ENCODE peak calls at places on chromosome 12, in seven cellular contexts. Z is thoracic aorta, O is breast epithelium, P is uterus, C is mucosa of descending colon, H is Panc1, X is stomach. B is an unnamed sample. For H3K9me3, the result is how much of the 10 kb centered on the place peaks cover.

GRCh38 chr12:12265571-12266388 is 1.1 kb downstream of the LRP6 start:
- DNase-seq in P (no peak), X (no peak), O (no peak), C (no peak), H (no peak), Z (no peak), B (no peak)

GRCh38 chr12:6288235-6288634 is 22.2 kb upstream of the PLEKHG6 start:
- DNase-seq in Z (no peak), X (no peak), P (no peak), O (no peak), H (no peak), C (no peak), B (no peak)

GRCh38 chr12:104793280-104793679 is 164.8 kb downstream of the SLC41A2 start:
- DNase-seq in O (peak), Z (no peak), X (no peak), H (no peak), C (no peak), P (no peak), B (no peak)

GRCh38 chr12:94427520-94428381 is 31.9 kb downstream of the CEP83 start:
- DNase-seq in O (no peak), C (no peak), Z (no peak), X (no peak), P (peak), H (no peak), B (no peak)

GRCh38 chr12:113253532-113254285 is 32.4 kb downstream of the TPCN1 start:
- DNase-seq in C (no peak), X (no peak), P (no peak), Z (no peak), H (no peak), O (no peak), B (no peak)

GRCh38 chr12:89470741-89471504 is 53.7 kb downstream of the GALNT4 start:
- DNase-seq in O (no peak), X (no peak), Z (no peak), H (peak), P (no peak), C (no peak), B (no peak)

GRCh38 chr12:11805043-11805442 is 155.6 kb downstream of the ETV6 start:
- DNase-seq in X (no peak), P (no peak), H (no peak), O (no peak), C (no peak), Z (no peak), B (no peak)

GRCh38 chr12:10607885-10608458 is 5.4 kb downstream of the MAGOHB start:
- DNase-seq in P (no peak), X (no peak), O (no peak), C (no peak), H (no peak), Z (no peak), B (no peak)

GRCh38 chr12:122125452-122126341 is 47.1 kb downstream of the MLXIP start:
- DNase-seq in P (no peak), O (no peak), C (no peak), H (no peak), X (no peak), Z (no peak), B (no peak)

GRCh38 chr12:85633491-85633890 is 202.7 kb downstream of the RASSF9 start:
- DNase-seq in P (no peak), Z (no peak), H (no peak), X (no peak), C (no peak), O (no peak), B (no peak)

GRCh38 chr12:131716282-131716681 is 5.4 kb downstream of the SFSWAP start:
- DNase-seq in C (no peak), O (no peak), Z (no peak), H (no peak), X (no peak), P (no peak), B (no peak)

GRCh38 chr12:34287986-34288962 is 266.0 kb downstream of the ALG10 start:
- DNase-seq in C (no peak), Z (no peak), O (no peak), X (no peak), P (no peak), H (no peak), B (no peak)

GRCh38 chr12:106020736-106021135 is 118.0 kb downstream of the NUAK1 start:
- DNase-seq in Z (no peak), X (no peak), P (no peak), H (no peak), C (no peak), O (no peak), B (no peak)

GRCh38 chr12:124916370-124917134 is 2.1 kb upstream of the UBC start:
- DNase-seq in Z (peak), H (no peak), C (no peak), P (peak), O (peak), X (peak), B (no peak)

GRCh38 chr12:124919646-124920352 is 5.3 kb upstream of the UBC start:
- DNase-seq in P (no peak), O (no peak), Z (no peak), X (no peak), H (no peak), C (no peak), B (no peak)

GRCh38 chr12:124915249-124916236 is 1.1 kb upstream of the UBC start:
- DNase-seq in Z (no peak), C (peak), P (no peak), X (peak), H (no peak), O (peak), B (peak)

GRCh38 chr12:124917841-124918621 is 3.6 kb upstream of the UBC start:
- DNase-seq in O (peak), X (no peak), P (no peak), Z (no peak), H (no peak), C (no peak), B (no peak)

GRCh38 chr12:124917135-124917840 is 2.8 kb upstream of the UBC start:
- DNase-seq in H (no peak), C (peak), Z (peak), X (peak), O (peak), P (peak), B (peak)
- H3K9me3 ChIP-seq in H (under half), C (under half), Z (under half), X (under half), O (under half), P (under half), B (under half)

GRCh38 chr12:119956047-119956446 is 33.0 kb upstream of the BICDL1 start:
- DNase-seq in O (no peak), H (no peak), P (no peak), X (no peak), Z (no peak), C (no peak), B (no peak)
- TF ChIP-seq CTCF in O (no peak), H (no peak), P (no peak), X (no peak), Z (no peak), C (no peak), B (no peak)

DNA sequence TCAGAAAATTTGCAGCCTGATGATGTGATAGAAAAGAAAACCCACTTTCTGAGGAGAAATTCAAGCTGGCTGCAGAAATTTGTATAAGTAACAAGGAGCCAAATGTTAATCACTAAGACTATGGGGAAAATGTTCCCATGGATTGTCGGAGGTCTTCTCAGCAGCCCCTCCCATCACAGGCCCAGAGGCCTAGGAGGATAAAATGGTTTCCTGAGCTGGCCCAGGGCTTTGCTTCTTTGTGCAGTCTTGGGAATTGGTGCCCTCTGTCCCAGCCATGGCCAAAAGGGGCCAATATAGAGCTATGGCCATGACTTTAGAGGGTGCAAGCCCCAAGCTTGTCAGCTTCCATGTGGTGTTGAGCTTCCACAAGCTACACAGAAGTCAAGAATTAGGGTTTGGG is 335.9 kb downstream of the ATP23 start:
- DNase-seq in X (no peak), C (no peak), O (no peak), H (no peak), P (no peak), Z (no peak), B (no peak)
- H3K9me3 ChIP-seq in X (under half), C (under half), O (under half), H (under half), P (under half), Z (under half), B (under half)

DNA sequence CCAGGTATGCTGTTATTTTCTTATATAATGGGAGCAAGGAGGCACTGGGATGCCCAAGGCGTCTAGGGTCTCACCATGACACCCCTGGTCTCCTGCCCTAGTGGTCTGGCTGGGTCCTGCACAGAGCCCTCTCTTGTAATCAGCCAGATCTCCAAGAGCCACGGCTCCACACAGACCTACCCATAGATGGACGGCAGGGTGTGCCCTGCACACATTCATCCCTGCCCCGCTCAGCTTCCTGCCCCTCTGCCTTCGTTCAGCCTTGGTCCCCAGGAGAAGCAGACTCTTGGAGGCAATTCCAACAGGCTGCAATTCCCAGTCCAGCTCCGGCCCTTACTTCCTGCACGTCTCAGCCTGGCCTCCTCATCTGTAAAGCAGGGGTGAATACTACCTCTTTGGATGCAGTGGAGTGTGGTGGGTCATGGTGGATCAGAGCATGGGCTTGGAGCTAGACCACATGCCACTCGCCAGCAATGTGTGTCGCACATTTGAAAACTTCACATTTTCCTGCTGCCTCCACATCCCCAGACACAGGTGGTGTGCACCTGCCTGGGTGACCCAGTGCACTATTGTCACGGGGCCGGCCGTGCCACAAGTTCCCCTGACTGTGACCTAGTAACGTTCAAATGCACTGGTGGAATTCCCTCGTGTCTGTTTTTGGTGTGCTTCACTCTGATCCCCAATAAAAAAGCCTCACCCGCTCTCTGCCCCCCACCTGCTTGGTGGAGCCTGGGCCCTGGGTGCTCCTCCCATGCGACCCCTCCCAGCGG is 171.1 kb upstream of the PRMT8 start:
- DNase-seq in Z (no peak), C (no peak), O (no peak), X (no peak), H (no peak), P (no peak), B (no peak)
- TF ChIP-seq CTCF in Z (no peak), C (no peak), O (no peak), X (no peak), H (no peak), P (no peak), B (no peak)

DNA sequence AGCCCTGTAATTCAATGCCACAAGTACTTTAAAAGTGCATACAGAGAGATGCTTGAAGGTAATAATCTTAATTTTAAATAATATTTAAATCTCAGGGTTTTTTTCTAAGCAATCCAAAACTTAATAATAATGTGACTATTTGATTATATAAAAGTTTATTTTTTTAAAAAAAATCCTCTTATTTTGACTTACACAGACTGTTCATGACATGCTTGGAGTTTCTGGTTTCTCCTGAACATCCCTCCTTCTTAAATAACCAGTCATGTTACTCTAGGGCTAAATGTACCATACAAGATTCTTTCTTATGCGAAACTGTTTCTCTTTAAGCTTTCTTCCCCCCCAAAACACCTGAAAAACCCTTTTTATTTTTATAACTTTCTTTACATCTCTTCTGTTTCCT is 58.2 kb upstream of the SLC2A13 start:
- DNase-seq in O (no peak), H (no peak), C (no peak), X (no peak), P (no peak), Z (no peak), B (no peak)
- H3K9me3 ChIP-seq in O (under half), H (under half), C (under half), X (under half), P (under half), Z (under half), B (under half)

GRCh38 chr12:71787574-71787973 is 32.9 kb downstream of the RAB21 start:
- DNase-seq in P (no peak), Z (no peak), H (no peak), X (no peak), C (no peak), O (no peak), B (no peak)

GRCh38 chr12:71792599-71792998 is 37.9 kb downstream of the RAB21 start:
- DNase-seq in H (no peak), O (no peak), X (no peak), P (no peak), Z (no peak), C (no peak), B (no peak)

GRCh38 chr12:71791473-71792150 is 36.9 kb downstream of the RAB21 start:
- DNase-seq in C (no peak), P (no peak), Z (no peak), H (no peak), X (no peak), O (no peak), B (no peak)

GRCh38 chr12:71782007-71782406 is 27.3 kb downstream of the RAB21 start:
- DNase-seq in C (no peak), H (no peak), O (no peak), X (no peak), P (no peak), Z (no peak), B (no peak)

GRCh38 chr12:71786840-71787239 is 32.2 kb downstream of the RAB21 start:
- DNase-seq in P (no peak), C (no peak), O (no peak), H (no peak), X (no peak), Z (no peak), B (no peak)
- TF ChIP-seq CTCF in P (no peak), C (no peak), O (no peak), H (no peak), X (no peak), Z (no peak), B (no peak)

DNA sequence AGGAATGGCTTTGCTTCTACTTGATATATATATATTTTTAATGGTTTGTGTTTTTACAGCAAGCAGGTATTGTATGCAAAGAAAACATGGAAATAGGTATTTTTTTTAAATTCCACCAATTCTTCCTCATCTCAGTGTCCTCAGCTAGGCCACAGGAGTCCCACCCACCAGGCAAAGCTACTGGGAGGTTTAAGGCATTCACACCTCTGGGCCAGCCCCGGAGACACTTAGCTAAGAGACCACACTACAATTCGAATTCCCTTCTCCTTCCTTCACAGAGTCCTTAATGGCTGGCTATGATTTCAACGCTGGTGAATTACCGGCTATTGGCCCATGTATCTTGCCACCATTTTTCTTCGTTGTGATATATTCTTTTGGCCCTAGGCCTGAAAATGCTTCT is 71.4 kb downstream of the SLC15A4 start:
- DNase-seq in Z (no peak), P (no peak), X (no peak), H (no peak), C (no peak), O (no peak), B (no peak)
- H3K9me3 ChIP-seq in Z (under half), P (under half), X (under half), H (under half), C (under half), O (under half), B (under half)